ENCODE peak calls at places on chromosome 15, in nine cellular contexts. One of them, this sample, is unnamed.

GRCh38 chr15:100721758-100722550 is 119.6 kb downstream of the ASB7 start:
- DNase-seq in activated naive CD8-positive, alpha-beta T cell treated with anti-CD3 and anti-CD28 coated beads, Interleukin-2, amount 50 U/mL, for 16 hours: no peak
- DNase-seq in ELF-1: no peak
- DNase-seq in neural crest cell: no peak
- DNase-seq in NCI-H1694: no peak
- DNase-seq in activated CD4-positive, alpha-beta T cell treated with anti-CD3 and anti-CD28 coated beads, Interleukin-2, amount 50 U/mL, for 4 hours: no peak
- DNase-seq in activated CD8-positive, alpha-beta T cell treated with anti-CD3 and anti-CD28 coated beads for 36 hours: no peak
- DNase-seq in B cell: no peak
- DNase-seq in cardiac muscle cell: no peak
- DNase-seq in this sample: no peak

GRCh38 chr15:100005013-100005412 is 271.8 kb upstream of the LYSMD4 start:
- DNase-seq in activated naive CD8-positive, alpha-beta T cell treated with anti-CD3 and anti-CD28 coated beads, Interleukin-2, amount 50 U/mL, for 16 hours: no peak
- DNase-seq in ELF-1: no peak
- DNase-seq in neural crest cell: no peak
- DNase-seq in NCI-H1694: no peak
- DNase-seq in activated CD4-positive, alpha-beta T cell treated with anti-CD3 and anti-CD28 coated beads, Interleukin-2, amount 50 U/mL, for 4 hours: no peak
- DNase-seq in activated CD8-positive, alpha-beta T cell treated with anti-CD3 and anti-CD28 coated beads for 36 hours: no peak
- DNase-seq in B cell: no peak
- DNase-seq in cardiac muscle cell: no peak
- DNase-seq in this sample: no peak

GRCh38 chr15:73369073-73369694 is 426 bp upstream of the HCN4 start:
- DNase-seq in activated naive CD8-positive, alpha-beta T cell treated with anti-CD3 and anti-CD28 coated beads, Interleukin-2, amount 50 U/mL, for 16 hours: no peak
- DNase-seq in ELF-1: no peak
- DNase-seq in neural crest cell: no peak
- DNase-seq in NCI-H1694: no peak
- DNase-seq in activated CD4-positive, alpha-beta T cell treated with anti-CD3 and anti-CD28 coated beads, Interleukin-2, amount 50 U/mL, for 4 hours: no peak
- DNase-seq in activated CD8-positive, alpha-beta T cell treated with anti-CD3 and anti-CD28 coated beads for 36 hours: peak
- DNase-seq in B cell: no peak
- DNase-seq in cardiac muscle cell: peak
- DNase-seq in this sample: no peak

GRCh38 chr15:48722764-48723661 is 77.5 kb upstream of the FBN1 start:
- DNase-seq in activated naive CD8-positive, alpha-beta T cell treated with anti-CD3 and anti-CD28 coated beads, Interleukin-2, amount 50 U/mL, for 16 hours: no peak
- DNase-seq in ELF-1: no peak
- DNase-seq in neural crest cell: no peak
- DNase-seq in NCI-H1694: no peak
- DNase-seq in activated CD4-positive, alpha-beta T cell treated with anti-CD3 and anti-CD28 coated beads, Interleukin-2, amount 50 U/mL, for 4 hours: no peak
- DNase-seq in activated CD8-positive, alpha-beta T cell treated with anti-CD3 and anti-CD28 coated beads for 36 hours: no peak
- DNase-seq in B cell: no peak
- DNase-seq in cardiac muscle cell: no peak
- DNase-seq in this sample: no peak

GRCh38 chr15:90063733-90064247 is 38.5 kb downstream of the IDH2 start:
- DNase-seq in activated naive CD8-positive, alpha-beta T cell treated with anti-CD3 and anti-CD28 coated beads, Interleukin-2, amount 50 U/mL, for 16 hours: no peak
- DNase-seq in ELF-1: no peak
- DNase-seq in neural crest cell: no peak
- DNase-seq in NCI-H1694: no peak
- DNase-seq in activated CD4-positive, alpha-beta T cell treated with anti-CD3 and anti-CD28 coated beads, Interleukin-2, amount 50 U/mL, for 4 hours: no peak
- DNase-seq in activated CD8-positive, alpha-beta T cell treated with anti-CD3 and anti-CD28 coated beads for 36 hours: no peak
- DNase-seq in B cell: peak
- DNase-seq in cardiac muscle cell: no peak
- DNase-seq in this sample: no peak

GRCh38 chr15:59886476-59886875 is 117.6 kb upstream of the FOXB1 start:
- DNase-seq in activated naive CD8-positive, alpha-beta T cell treated with anti-CD3 and anti-CD28 coated beads, Interleukin-2, amount 50 U/mL, for 16 hours: no peak
- DNase-seq in ELF-1: no peak
- DNase-seq in neural crest cell: no peak
- DNase-seq in NCI-H1694: no peak
- DNase-seq in activated CD4-positive, alpha-beta T cell treated with anti-CD3 and anti-CD28 coated beads, Interleukin-2, amount 50 U/mL, for 4 hours: no peak
- DNase-seq in activated CD8-positive, alpha-beta T cell treated with anti-CD3 and anti-CD28 coated beads for 36 hours: no peak
- DNase-seq in B cell: no peak
- DNase-seq in cardiac muscle cell: no peak
- DNase-seq in this sample: no peak

GRCh38 chr15:48373855-48374421 is 42.7 kb downstream of the DUT start:
- DNase-seq in activated naive CD8-positive, alpha-beta T cell treated with anti-CD3 and anti-CD28 coated beads, Interleukin-2, amount 50 U/mL, for 16 hours: no peak
- DNase-seq in ELF-1: no peak
- DNase-seq in neural crest cell: no peak
- DNase-seq in NCI-H1694: no peak
- DNase-seq in activated CD4-positive, alpha-beta T cell treated with anti-CD3 and anti-CD28 coated beads, Interleukin-2, amount 50 U/mL, for 4 hours: no peak
- DNase-seq in activated CD8-positive, alpha-beta T cell treated with anti-CD3 and anti-CD28 coated beads for 36 hours: no peak
- DNase-seq in B cell: no peak
- DNase-seq in cardiac muscle cell: no peak
- DNase-seq in this sample: no peak

GRCh38 chr15:73781038-73781925 is 28.1 kb upstream of the INSYN1 start:
- DNase-seq in activated naive CD8-positive, alpha-beta T cell treated with anti-CD3 and anti-CD28 coated beads, Interleukin-2, amount 50 U/mL, for 16 hours: no peak
- DNase-seq in ELF-1: peak
- DNase-seq in neural crest cell: no peak
- DNase-seq in NCI-H1694: peak
- DNase-seq in activated CD4-positive, alpha-beta T cell treated with anti-CD3 and anti-CD28 coated beads, Interleukin-2, amount 50 U/mL, for 4 hours: no peak
- DNase-seq in activated CD8-positive, alpha-beta T cell treated with anti-CD3 and anti-CD28 coated beads for 36 hours: peak
- DNase-seq in B cell: no peak
- DNase-seq in cardiac muscle cell: peak
- DNase-seq in this sample: no peak

GRCh38 chr15:66573719-66574641 is 8.2 kb upstream of the LCTL start:
- DNase-seq in activated naive CD8-positive, alpha-beta T cell treated with anti-CD3 and anti-CD28 coated beads, Interleukin-2, amount 50 U/mL, for 16 hours: no peak
- DNase-seq in ELF-1: no peak
- DNase-seq in neural crest cell: no peak
- DNase-seq in NCI-H1694: no peak
- DNase-seq in activated CD4-positive, alpha-beta T cell treated with anti-CD3 and anti-CD28 coated beads, Interleukin-2, amount 50 U/mL, for 4 hours: no peak
- DNase-seq in activated CD8-positive, alpha-beta T cell treated with anti-CD3 and anti-CD28 coated beads for 36 hours: no peak
- DNase-seq in B cell: no peak
- DNase-seq in cardiac muscle cell: no peak
- DNase-seq in this sample: no peak

GRCh38 chr15:35695002-35695401 is 149.0 kb upstream of the DPH6 start:
- DNase-seq in activated naive CD8-positive, alpha-beta T cell treated with anti-CD3 and anti-CD28 coated beads, Interleukin-2, amount 50 U/mL, for 16 hours: no peak
- DNase-seq in ELF-1: no peak
- DNase-seq in neural crest cell: no peak
- DNase-seq in NCI-H1694: no peak
- DNase-seq in activated CD4-positive, alpha-beta T cell treated with anti-CD3 and anti-CD28 coated beads, Interleukin-2, amount 50 U/mL, for 4 hours: no peak
- DNase-seq in activated CD8-positive, alpha-beta T cell treated with anti-CD3 and anti-CD28 coated beads for 36 hours: no peak
- DNase-seq in B cell: no peak
- DNase-seq in cardiac muscle cell: no peak
- DNase-seq in this sample: no peak

GRCh38 chr15:98375513-98376360 is 272.6 kb upstream of the IGF1R start:
- DNase-seq in activated naive CD8-positive, alpha-beta T cell treated with anti-CD3 and anti-CD28 coated beads, Interleukin-2, amount 50 U/mL, for 16 hours: no peak
- DNase-seq in ELF-1: no peak
- DNase-seq in neural crest cell: no peak
- DNase-seq in NCI-H1694: no peak
- DNase-seq in activated CD4-positive, alpha-beta T cell treated with anti-CD3 and anti-CD28 coated beads, Interleukin-2, amount 50 U/mL, for 4 hours: no peak
- DNase-seq in activated CD8-positive, alpha-beta T cell treated with anti-CD3 and anti-CD28 coated beads for 36 hours: no peak
- DNase-seq in B cell: no peak
- DNase-seq in cardiac muscle cell: no peak
- DNase-seq in this sample: no peak